ENCODE peak calls at places on chromosomes 4 and X, in ten cellular contexts. U, Z, A, B, H, V, O, G, F and W are unnamed samples.

GRCh38 chrX:129239371-129239770 is 283.9 kb downstream of the SMARCA1 start:
- DNase-seq in F (no peak), Z (no peak), B (peak), G (no peak), U (no peak), V (no peak), A (peak), H (no peak), O (no peak), W (no peak)

GRCh38 chr4:107122736-107123135 is 86.6 kb upstream of the DKK2 start:
- DNase-seq in Z (no peak), H (no peak), F (no peak), O (no peak), V (no peak), U (no peak), G (no peak), B (no peak), A (no peak), W (no peak)

GRCh38 chr4:176841730-176842129 is 49.0 kb upstream of the VEGFC start:
- DNase-seq in Z (no peak), O (no peak), H (no peak), A (peak), U (no peak), V (no peak), F (no peak), B (peak), G (no peak), W (no peak)

GRCh38 chr4:3317656-3318211 is 24.9 kb downstream of the RGS12 start:
- DNase-seq in F (no peak), V (no peak), U (no peak), H (no peak), G (peak), Z (no peak), A (no peak), B (no peak), O (no peak), W (no peak)

GRCh38 chr4:142427456-142427855 is 418.6 kb downstream of the INPP4B start:
- DNase-seq in G (no peak), Z (no peak), U (no peak), O (no peak), A (no peak), F (no peak), B (no peak), V (no peak), H (no peak), W (no peak)

GRCh38 chrX:10393899-10394298 is 226.5 kb downstream of the MID1 start:
- DNase-seq in H (no peak), U (no peak), A (no peak), V (no peak), F (no peak), O (no peak), Z (no peak), G (no peak), B (peak), W (no peak)

GRCh38 chr4:108081251-108081650 is 87.5 kb downstream of the LEF1 start:
- DNase-seq in H (no peak), G (no peak), O (no peak), V (no peak), F (no peak), U (no peak), Z (no peak), A (no peak), B (no peak), W (no peak)

GRCh38 chrX:1534321-1535168 is 2.4 kb downstream of the P2RY8 start:
- DNase-seq in Z (no peak), V (no peak), H (peak), B (no peak), U (no peak), F (no peak), G (no peak), A (no peak), O (peak), W (peak)

GRCh38 chrX:116232833-116233232 is 62.3 kb downstream of the AGTR2 start:
- DNase-seq in F (no peak), H (no peak), U (no peak), O (no peak), Z (no peak), V (no peak), A (peak), G (no peak), B (peak), W (no peak)

GRCh38 chrX:118823263-118824172 is at the start of gene ZCCHC12:
- DNase-seq in U (peak), V (peak), B (peak), O (peak), Z (peak), F (peak), H (peak), A (peak), G (no peak), W (peak)

GRCh38 chr4:158769175-158769831 is 477 bp downstream of the FNIP2 start:
- DNase-seq in Z (no peak), G (peak), V (peak), A (no peak), F (peak), B (no peak), O (peak), H (peak), U (peak), W (peak)

GRCh38 chr4:185201983-185202962 is 1.5 kb downstream of the CFAP97 start:
- DNase-seq in O (no peak), A (peak), B (no peak), U (no peak), F (no peak), Z (peak), V (no peak), H (peak), G (no peak), W (no peak)

GRCh38 chr4:169244210-169244609 is 26.5 kb downstream of the SH3RF1 start:
- DNase-seq in F (no peak), A (peak), V (no peak), G (no peak), O (no peak), H (no peak), B (no peak), Z (no peak), U (no peak), W (no peak)

GRCh38 chr4:153232768-153233167 is 28.5 kb downstream of the TRIM2 start:
- DNase-seq in O (no peak), A (peak), G (no peak), U (peak), Z (no peak), H (peak), B (no peak), V (no peak), F (peak), W (no peak)

GRCh38 chrX:26562156-26562555 is 346.2 kb downstream of the MAGEB5 start:
- DNase-seq in H (no peak), O (no peak), G (no peak), F (no peak), B (no peak), Z (no peak), A (no peak), U (no peak), V (no peak), W (no peak)

GRCh38 chr4:6339818-6340445 is 70.3 kb downstream of the WFS1 start:
- DNase-seq in Z (no peak), O (no peak), U (no peak), F (peak), B (no peak), G (no peak), A (no peak), H (no peak), V (no peak), W (no peak)

GRCh38 chr4:87543835-87544461 is 14.8 kb upstream of the SPARCL1 start:
- DNase-seq in F (no peak), V (no peak), A (peak), B (peak), G (no peak), Z (peak), H (no peak), U (no peak), O (no peak), W (no peak)

GRCh38 chr4:38322709-38323108 is 341.3 kb upstream of the KLF3 start:
- DNase-seq in O (no peak), A (peak), H (no peak), B (peak), G (no peak), Z (no peak), F (no peak), V (no peak), U (peak), W (no peak)

GRCh38 chrX:30570505-30570904 is 7.1 kb downstream of the TASL start:
- DNase-seq in A (peak), O (no peak), H (no peak), V (no peak), U (no peak), B (peak), Z (peak), G (no peak), F (no peak), W (no peak)

GRCh38 chr4:151690164-151690856 is 70.5 kb downstream of the GATB start:
- DNase-seq in G (no peak), H (no peak), Z (peak), O (no peak), F (no peak), A (peak), U (no peak), B (peak), V (no peak), W (no peak)

GRCh38 chr4:5753766-5754528 is 42.9 kb downstream of the EVC start:
- DNase-seq in U (no peak), V (no peak), O (no peak), F (no peak), B (peak), G (peak), Z (no peak), A (peak), H (no peak), W (no peak)

GRCh38 chrX:129783176-129783776 is 3.5 kb downstream of the SASH3 start:
- DNase-seq in Z (no peak), F (no peak), H (no peak), A (no peak), B (no peak), V (no peak), O (no peak), G (no peak), U (no peak), W (no peak)

GRCh38 chr4:118676128-118676527 is 9.1 kb upstream of the METTL14 start:
- DNase-seq in H (no peak), G (no peak), B (no peak), F (no peak), O (no peak), Z (no peak), U (no peak), V (no peak), A (no peak), W (no peak)
- TF ChIP-seq CTCF in H (no peak), G (no peak), B (peak), F (no peak), O (no peak), Z (peak), U (no peak), V (no peak), A (no peak), W (no peak)

GRCh38 chr4:80336582-80336981 is 1.1 kb downstream of the CFAP299 start:
- DNase-seq in H (peak), F (no peak), A (peak), B (peak), Z (peak), V (peak), G (no peak), U (peak), O (no peak), W (no peak)
- TF ChIP-seq CTCF in H (no peak), F (peak), A (peak), B (peak), Z (peak), V (no peak), G (peak), U (no peak), O (no peak), W (no peak)

DNA sequence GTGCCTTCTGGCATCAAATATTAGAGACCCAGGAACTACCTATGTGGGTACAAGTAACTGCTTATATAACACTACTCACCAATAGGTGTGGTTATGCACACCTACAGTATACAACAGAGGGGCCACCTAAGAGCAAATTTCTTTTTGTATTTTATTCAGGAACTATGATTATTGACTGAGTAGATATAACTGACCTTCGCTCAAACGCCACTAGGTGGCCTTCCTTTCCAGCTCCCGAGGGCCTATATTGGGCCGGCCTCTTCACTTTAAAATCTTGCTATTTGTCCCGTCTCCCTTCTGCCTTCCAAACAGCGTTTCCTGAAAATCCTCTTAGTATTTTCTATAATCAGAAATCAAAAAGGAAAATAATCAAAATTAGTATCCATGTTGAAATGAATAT is 19.9 kb upstream of the PABPC5 start:
- DNase-seq in V (no peak), F (peak), U (no peak), G (no peak), A (peak), B (no peak), O (no peak), H (peak), Z (peak), W (no peak)
- TF ChIP-seq CTCF in V (no peak), F (peak), U (peak), G (peak), A (peak), B (no peak), O (no peak), H (peak), Z (peak), W (no peak)

DNA sequence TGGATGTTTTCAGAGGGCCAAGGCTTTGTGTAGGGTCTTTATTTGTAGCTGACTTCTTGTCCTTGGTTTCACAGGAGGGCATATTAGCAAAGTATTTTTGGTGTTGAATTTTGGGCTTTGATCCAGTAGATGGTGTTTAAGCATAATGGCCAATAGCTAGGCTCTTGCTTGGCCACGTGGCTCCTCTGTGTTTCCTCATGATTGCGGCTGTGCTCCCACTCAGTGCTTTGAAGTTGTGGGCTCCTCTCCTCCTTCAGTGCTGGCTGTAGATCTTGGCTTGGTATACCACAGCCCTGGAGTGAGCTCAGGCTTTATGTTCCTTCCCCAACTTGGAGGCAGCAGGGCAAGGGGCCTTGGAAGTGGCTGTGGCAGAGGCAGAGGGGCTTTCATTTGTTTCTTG is 107.2 kb upstream of the CENPE start:
- DNase-seq in O (no peak), Z (no peak), V (no peak), F (no peak), A (no peak), G (no peak), B (no peak), H (no peak), U (no peak), W (no peak)
- TF ChIP-seq CTCF in O (no peak), Z (no peak), V (no peak), F (no peak), A (no peak), G (no peak), B (no peak), H (no peak), U (no peak), W (no peak)

GRCh38 chr4:16866974-16867373 is 31.5 kb downstream of the LDB2 start:
- DNase-seq in B (no peak), U (no peak), Z (no peak), F (no peak), H (no peak), O (no peak), A (no peak), G (no peak), V (no peak), W (no peak)

GRCh38 chr4:16868674-16869073 is 29.8 kb downstream of the LDB2 start:
- DNase-seq in B (no peak), Z (no peak), A (no peak), F (no peak), O (no peak), H (no peak), G (no peak), V (no peak), U (no peak), W (no peak)

GRCh38 chr4:16865897-16866283 is 32.6 kb downstream of the LDB2 start:
- DNase-seq in U (no peak), F (no peak), H (no peak), A (no peak), O (no peak), Z (no peak), G (no peak), V (no peak), B (no peak), W (no peak)

GRCh38 chr4:16867827-16868226 is 30.6 kb downstream of the LDB2 start:
- DNase-seq in O (no peak), F (no peak), V (no peak), Z (peak), G (no peak), U (no peak), A (no peak), B (no peak), H (no peak), W (no peak)

GRCh38 chr4:16869594-16870245 is 28.7 kb downstream of the LDB2 start:
- DNase-seq in Z (no peak), G (no peak), A (no peak), F (no peak), O (no peak), U (no peak), B (no peak), V (no peak), H (no peak), W (no peak)
- TF ChIP-seq CTCF in Z (no peak), G (no peak), A (no peak), F (no peak), O (no peak), U (no peak), B (no peak), V (no peak), H (no peak), W (no peak)

DNA sequence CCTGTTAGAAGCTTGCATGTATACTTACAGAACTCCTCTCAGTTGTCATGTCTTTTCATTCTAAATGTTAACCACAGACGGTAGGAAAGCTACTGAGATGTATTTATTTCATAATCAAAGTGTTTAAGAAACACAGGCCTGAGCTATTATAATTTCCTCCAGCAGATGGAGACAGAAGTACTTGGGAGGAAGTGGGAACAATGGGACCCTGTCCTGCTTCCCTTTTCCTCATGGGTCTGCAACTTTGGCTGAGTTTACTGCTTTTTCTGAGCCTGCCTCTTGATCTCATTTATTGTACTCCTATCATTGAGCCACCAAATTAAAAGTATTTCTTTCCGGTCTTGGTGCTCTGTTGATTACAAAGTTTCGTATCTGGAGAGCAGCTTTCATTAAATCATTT is 67.7 kb upstream of the SPANXN2 start:
- DNase-seq in Z (peak), U (no peak), G (no peak), F (no peak), V (no peak), B (peak), H (peak), O (no peak), A (peak), W (no peak)
- TF ChIP-seq CTCF in Z (peak), U (peak), G (peak), F (peak), V (no peak), B (peak), H (peak), O (no peak), A (peak), W (no peak)

DNA sequence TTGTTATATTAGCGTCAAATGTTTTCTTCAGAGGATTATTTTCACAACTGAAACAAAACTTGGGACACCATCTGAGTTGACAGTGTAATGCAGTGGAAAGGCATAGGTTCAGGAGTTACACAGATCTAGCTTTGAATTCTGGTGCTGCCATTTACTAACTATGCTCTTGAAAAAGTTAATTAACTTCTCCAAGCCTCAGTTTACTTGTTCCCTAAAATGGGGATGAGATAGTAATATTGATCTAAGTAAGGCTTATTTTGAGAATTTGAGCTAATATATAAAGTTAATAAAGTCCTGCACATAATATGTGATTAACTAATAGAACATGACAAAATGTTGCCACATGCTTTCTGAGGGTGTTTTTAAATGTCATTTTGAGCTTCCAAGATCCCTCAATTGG is 112.6 kb downstream of the FRAS1 start:
- DNase-seq in F (no peak), V (no peak), U (no peak), O (no peak), B (no peak), A (no peak), H (no peak), G (no peak), Z (no peak), W (no peak)
- TF ChIP-seq CTCF in F (no peak), V (no peak), U (no peak), O (no peak), B (no peak), A (no peak), H (no peak), G (no peak), Z (no peak), W (no peak)

DNA sequence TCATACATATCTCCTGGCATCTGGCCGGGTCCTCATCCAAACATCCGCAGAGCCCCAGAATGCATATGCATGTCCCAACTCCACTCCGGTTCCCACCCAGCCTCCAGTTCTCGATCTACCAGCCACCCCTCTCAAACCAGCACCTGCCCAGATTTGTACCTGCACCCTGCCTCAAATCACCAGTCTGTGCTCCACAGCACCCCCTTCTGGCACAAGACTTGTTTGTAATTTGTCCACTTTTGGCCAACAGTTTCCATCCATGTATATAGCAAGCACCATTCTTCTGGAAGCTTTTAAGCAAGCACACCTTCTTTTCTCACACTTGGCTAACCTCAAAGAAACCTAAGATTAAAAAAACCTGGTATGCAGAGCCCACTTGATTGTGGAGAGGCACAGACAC is 644.1 kb downstream of the MID1IP1 start:
- DNase-seq in H (peak), O (no peak), Z (no peak), U (no peak), V (no peak), A (no peak), B (no peak), F (no peak), G (no peak), W (no peak)
- TF ChIP-seq CTCF in H (peak), O (peak), Z (peak), U (peak), V (no peak), A (no peak), B (peak), F (peak), G (no peak), W (no peak)